ENCODE peak calls at places on chromosomes 7 and 10, in four cellular contexts. E is GM12878, B is HepG2, T is K562. Y is an unnamed sample.

GRCh38 chr10:90722832-90723231 is 135.0 kb downstream of the HTR7 start:
- DNase-seq in E (no peak), B (no peak), T (no peak), Y (no peak)

GRCh38 chr7:124773938-124774337 is 8.3 kb upstream of the GPR37 start:
- DNase-seq in E (no peak), B (no peak), T (no peak), Y (no peak)

GRCh38 chr10:43649149-43649523 is 455 bp upstream of the ZNF32 start:
- DNase-seq in E (no peak), B (no peak), T (no peak), Y (no peak)

GRCh38 chr7:139731802-139732470 is 45.9 kb downstream of the HIPK2 start:
- DNase-seq in E (no peak), B (peak), T (no peak), Y (no peak)

GRCh38 chr10:997266-998022 is 9.2 kb downstream of the GTPBP4 start:
- DNase-seq in E (no peak), B (no peak), T (no peak), Y (no peak)

GRCh38 chr7:157032128-157032527 is 21.7 kb upstream of the MNX1 start:
- DNase-seq in E (no peak), B (no peak), T (no peak), Y (no peak)

GRCh38 chr7:142813262-142813661 is 41.6 kb upstream of the EPHB6 start:
- DNase-seq in E (no peak), B (peak), T (no peak), Y (no peak)

GRCh38 chr10:63256047-63256773 is 123.1 kb downstream of the NRBF2 start:
- DNase-seq in E (no peak), B (no peak), T (no peak), Y (no peak)

GRCh38 chr7:49166441-49166840 is 242.1 kb downstream of the CDC14C start:
- DNase-seq in E (no peak), B (no peak), T (no peak), Y (no peak)

GRCh38 chr7:101186839-101187448 is 6.9 kb upstream of the NAT16 start:
- DNase-seq in E (no peak), B (no peak), T (no peak), Y (no peak)

GRCh38 chr7:116357776-116358670 is 141.5 kb upstream of the CAV2 start:
- DNase-seq in E (no peak), B (no peak), T (no peak), Y (no peak)

GRCh38 chr10:70094287-70094686 is 38.3 kb downstream of the AIFM2 start:
- DNase-seq in E (no peak), B (no peak), T (no peak), Y (no peak)

GRCh38 chr10:70664702-70665195 is 7.6 kb upstream of the ADAMTS14 start:
- DNase-seq in E (no peak), B (peak), T (peak), Y (no peak)

GRCh38 chr7:112116894-112117293 is 89.3 kb downstream of the DOCK4 start:
- DNase-seq in E (no peak), B (no peak), T (no peak), Y (no peak)

GRCh38 chr7:2923886-2924574 is 79.9 kb upstream of the GNA12 start:
- DNase-seq in E (no peak), B (no peak), T (no peak), Y (no peak)

GRCh38 chr7:112765105-112765504 is 25.1 kb downstream of the TMEM168 start:
- DNase-seq in E (no peak), B (no peak), T (no peak), Y (no peak)

GRCh38 chr10:59754951-59755350 is 1.7 kb upstream of the MRLN start:
- DNase-seq in E (no peak), B (no peak), T (no peak), Y (no peak)

GRCh38 chr10:86538547-86538946 is 17.0 kb upstream of the WAPL start:
- DNase-seq in E (no peak), B (no peak), T (no peak), Y (no peak)

GRCh38 chr10:121598261-121599249 is at the start of gene FGFR2:
- DNase-seq in E (no peak), B (peak), T (peak), Y (peak)

GRCh38 chr7:135386181-135386580 is 123.7 kb downstream of the CNOT4 start:
- DNase-seq in E (no peak), B (no peak), T (no peak), Y (no peak)

GRCh38 chr10:131427253-131427652 is 115.7 kb upstream of the TCERG1L start:
- DNase-seq in E (no peak), B (no peak), T (no peak), Y (no peak)

GRCh38 chr10:69376662-69377061 is 40.1 kb downstream of the TACR2 start:
- DNase-seq in E (no peak), B (no peak), T (no peak), Y (no peak)

GRCh38 chr7:135900186-135900585 is 77.0 kb downstream of the MTPN start:
- DNase-seq in E (no peak), B (no peak), T (no peak), Y (no peak)

GRCh38 chr7:114589436-114589835 is 174.8 kb downstream of the FOXP2 start:
- DNase-seq in E (no peak), B (no peak), T (no peak), Y (peak)

GRCh38 chr10:103717341-103718246 is 137.8 kb downstream of the SH3PXD2A start:
- DNase-seq in E (no peak), B (no peak), T (peak), Y (no peak)

GRCh38 chr7:32618470-32618869 is 123.2 kb downstream of the AVL9 start:
- DNase-seq in E (no peak), B (no peak), T (peak), Y (no peak)

GRCh38 chr10:100192350-100192749 is 6.5 kb upstream of the ERLIN1 start:
- DNase-seq in E (no peak), B (no peak), T (no peak), Y (no peak)

GRCh38 chr10:35711615-35712411 is 69.7 kb upstream of the FZD8 start:
- DNase-seq in E (no peak), B (no peak), T (no peak), Y (no peak)

GRCh38 chr10:69275444-69275843 is 2.9 kb upstream of the HK1 start:
- DNase-seq in E (no peak), B (no peak), T (no peak), Y (no peak)

GRCh38 chr10:89648074-89648473 is 3.0 kb upstream of the PANK1 start:
- DNase-seq in E (no peak), B (no peak), T (no peak), Y (no peak)

GRCh38 chr7:128006550-128007292 is 24.5 kb downstream of the LRRC4 start:
- DNase-seq in E (no peak), B (no peak), T (no peak), Y (no peak)

GRCh38 chr10:110285501-110285900 is 19.2 kb downstream of the SMNDC1 start:
- DNase-seq in E (no peak), B (no peak), T (no peak), Y (no peak)

GRCh38 chr7:100406767-100407166 is 21.7 kb downstream of the ZCWPW1 start:
- DNase-seq in E (no peak), B (no peak), T (no peak), Y (no peak)

GRCh38 chr7:95607477-95608010 is 11.2 kb upstream of the PDK4 start:
- DNase-seq in E (no peak), B (no peak), T (no peak), Y (no peak)
- TF ChIP-seq TARDBP in E (no peak), B (no peak), T (no peak), Y (no peak)

GRCh38 chr10:78177013-78177370 is 143.3 kb downstream of the RPS24 start:
- DNase-seq in E (no peak), B (no peak), T (no peak), Y (no peak)

GRCh38 chr10:78178940-78179339 is 145.3 kb downstream of the RPS24 start:
- DNase-seq in E (no peak), B (no peak), T (no peak), Y (no peak)

GRCh38 chr10:78176320-78177012 is 142.8 kb downstream of the RPS24 start:
- DNase-seq in E (no peak), B (peak), T (no peak), Y (no peak)

GRCh38 chr10:78178397-78178796 is 144.7 kb downstream of the RPS24 start:
- DNase-seq in E (no peak), B (no peak), T (no peak), Y (no peak)

GRCh38 chr10:78177431-78178185 is 143.9 kb downstream of the RPS24 start:
- DNase-seq in E (no peak), B (no peak), T (no peak), Y (no peak)
- TF ChIP-seq TARDBP in E (no peak), B (no peak), T (no peak), Y (no peak)

GRCh38 chr7:129918922-129919321 is 33.8 kb downstream of the UBE2H start:
- DNase-seq in E (no peak), B (no peak), T (no peak), Y (no peak)
- TF ChIP-seq TARDBP in E (no peak), B (no peak), T (no peak), Y (no peak)

GRCh38 chr7:50730459-50731400 is 52.0 kb downstream of the GRB10 start:
- DNase-seq in E (no peak), B (peak), T (no peak), Y (no peak)
- TF ChIP-seq TARDBP in E (no peak), B (no peak), T (no peak), Y (no peak)

GRCh38 chr7:91436655-91437054 is 172.4 kb downstream of the FZD1 start:
- DNase-seq in E (no peak), B (no peak), T (no peak), Y (no peak)

GRCh38 chr7:91435386-91436059 is 171.3 kb downstream of the FZD1 start:
- DNase-seq in E (no peak), B (no peak), T (no peak), Y (no peak)

DNA sequence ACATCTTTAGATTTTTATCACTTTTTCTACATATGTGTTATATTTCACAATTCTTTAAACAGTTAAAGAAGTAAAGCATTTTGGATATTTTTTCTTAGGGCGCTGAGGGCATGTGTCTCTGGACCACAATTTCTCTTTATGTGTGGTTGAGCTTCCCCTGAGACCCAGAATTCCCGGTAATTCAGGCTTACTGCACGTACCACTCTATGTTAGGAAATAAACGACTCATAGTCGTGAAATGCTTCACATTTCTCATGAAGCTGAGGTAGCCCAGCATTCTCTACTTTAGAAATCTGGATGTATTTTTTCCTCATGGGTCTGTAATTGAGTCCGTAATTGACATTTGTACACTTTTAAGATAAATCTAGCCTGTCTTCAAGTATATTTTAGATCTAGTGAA is 170.6 kb downstream of the FZD1 start:
- DNase-seq in E (no peak), B (no peak), T (no peak), Y (no peak)
- TF ChIP-seq TARDBP in E (no peak), B (no peak), T (no peak), Y (no peak)